ENCODE peak calls at places on chromosomes 2 and 18, in nine cellular contexts. One of them, this sample, is unnamed.
A peak's percentile ranks its signal among the peaks of the same experiment; 100 is the strongest.

GRCh38 chr2:145752091-145752806 is 1232.3 kb upstream of the ZEB2 start:
- DNase-seq in breast epithelium: no peak
- DNase-seq in endothelial cell of umbilical vein: peak; percentile 85
- DNase-seq in ovary: peak; percentile 29
- DNase-seq in uterus: no peak
- DNase-seq in adipocyte: peak; percentile 90
- DNase-seq in A549: peak; percentile 64
- DNase-seq in GM23248: peak; percentile 86
- DNase-seq in BE2C: no peak
- DNase-seq in this sample: no peak

GRCh38 chr18:59063300-59063895 is 76.3 kb upstream of the SEC11C start:
- DNase-seq in breast epithelium: no peak
- DNase-seq in endothelial cell of umbilical vein: no peak
- DNase-seq in ovary: no peak
- DNase-seq in uterus: no peak
- DNase-seq in adipocyte: no peak
- DNase-seq in A549: no peak
- DNase-seq in GM23248: no peak
- DNase-seq in BE2C: no peak
- DNase-seq in this sample: no peak

GRCh38 chr2:9617749-9618148 is 13.0 kb downstream of the YWHAQ start:
- DNase-seq in breast epithelium: no peak
- DNase-seq in endothelial cell of umbilical vein: no peak
- DNase-seq in ovary: no peak
- DNase-seq in uterus: no peak
- DNase-seq in adipocyte: peak; percentile 37
- DNase-seq in A549: no peak
- DNase-seq in GM23248: peak; percentile 66
- DNase-seq in BE2C: no peak
- DNase-seq in this sample: no peak

GRCh38 chr2:213723707-213724106 is 439.4 kb downstream of the SPAG16 start:
- DNase-seq in breast epithelium: no peak
- DNase-seq in endothelial cell of umbilical vein: no peak
- DNase-seq in ovary: no peak
- DNase-seq in uterus: no peak
- DNase-seq in adipocyte: peak; percentile 2
- DNase-seq in A549: no peak
- DNase-seq in GM23248: no peak
- DNase-seq in BE2C: no peak
- DNase-seq in this sample: no peak

GRCh38 chr2:234768608-234769196 is 183.1 kb upstream of the SH3BP4 start:
- DNase-seq in breast epithelium: no peak
- DNase-seq in endothelial cell of umbilical vein: no peak
- DNase-seq in ovary: no peak
- DNase-seq in uterus: no peak
- DNase-seq in adipocyte: no peak
- DNase-seq in A549: no peak
- DNase-seq in GM23248: peak; percentile 87
- DNase-seq in BE2C: no peak
- DNase-seq in this sample: no peak

GRCh38 chr2:144208924-144209323 is 311.0 kb downstream of the ZEB2 start:
- DNase-seq in breast epithelium: no peak
- DNase-seq in endothelial cell of umbilical vein: no peak
- DNase-seq in ovary: no peak
- DNase-seq in uterus: no peak
- DNase-seq in adipocyte: no peak
- DNase-seq in A549: no peak
- DNase-seq in GM23248: no peak
- DNase-seq in BE2C: no peak
- DNase-seq in this sample: no peak

GRCh38 chr2:129876576-129876975 is 102.9 kb upstream of the RAB6C start:
- DNase-seq in breast epithelium: peak; percentile 13
- DNase-seq in endothelial cell of umbilical vein: no peak
- DNase-seq in ovary: no peak
- DNase-seq in uterus: no peak
- DNase-seq in adipocyte: no peak
- DNase-seq in A549: no peak
- DNase-seq in GM23248: no peak
- DNase-seq in BE2C: no peak
- DNase-seq in this sample: no peak

GRCh38 chr2:162184362-162184761 is 32.3 kb upstream of the GCG start:
- DNase-seq in breast epithelium: no peak
- DNase-seq in endothelial cell of umbilical vein: no peak
- DNase-seq in ovary: no peak
- DNase-seq in uterus: no peak
- DNase-seq in adipocyte: no peak
- DNase-seq in A549: no peak
- DNase-seq in GM23248: no peak
- DNase-seq in BE2C: no peak
- DNase-seq in this sample: no peak

GRCh38 chr2:126975671-126976655 is 77.3 kb downstream of the TEX51 start:
- DNase-seq in breast epithelium: no peak
- DNase-seq in endothelial cell of umbilical vein: no peak
- DNase-seq in ovary: no peak
- DNase-seq in uterus: no peak
- DNase-seq in adipocyte: peak; percentile 85
- DNase-seq in A549: no peak
- DNase-seq in GM23248: no peak
- DNase-seq in BE2C: no peak
- DNase-seq in this sample: no peak

GRCh38 chr2:238406222-238406997 is 20.3 kb upstream of the ASB1 start:
- DNase-seq in breast epithelium: no peak
- DNase-seq in endothelial cell of umbilical vein: no peak
- DNase-seq in ovary: no peak
- DNase-seq in uterus: no peak
- DNase-seq in adipocyte: peak; percentile 69
- DNase-seq in A549: no peak
- DNase-seq in GM23248: no peak
- DNase-seq in BE2C: no peak
- DNase-seq in this sample: no peak

GRCh38 chr2:100056478-100056877 is 85.9 kb downstream of the AFF3 start:
- DNase-seq in breast epithelium: no peak
- DNase-seq in endothelial cell of umbilical vein: no peak
- DNase-seq in ovary: no peak
- DNase-seq in uterus: no peak
- DNase-seq in adipocyte: peak; percentile 75
- DNase-seq in A549: no peak
- DNase-seq in GM23248: no peak
- DNase-seq in BE2C: no peak
- DNase-seq in this sample: no peak

GRCh38 chr2:117738991-117739839 is 75.3 kb upstream of the DDX18 start:
- DNase-seq in breast epithelium: no peak
- DNase-seq in endothelial cell of umbilical vein: no peak
- DNase-seq in ovary: no peak
- DNase-seq in uterus: no peak
- DNase-seq in adipocyte: no peak
- DNase-seq in A549: no peak
- DNase-seq in GM23248: no peak
- DNase-seq in BE2C: no peak
- DNase-seq in this sample: no peak

GRCh38 chr2:226478121-226478809 is 321.4 kb downstream of the IRS1 start:
- DNase-seq in breast epithelium: peak; percentile 38
- DNase-seq in endothelial cell of umbilical vein: peak; percentile 72
- DNase-seq in ovary: peak; percentile 62
- DNase-seq in uterus: peak; percentile 65
- DNase-seq in adipocyte: peak; percentile 88
- DNase-seq in A549: peak; percentile 93
- DNase-seq in GM23248: peak; percentile 95
- DNase-seq in BE2C: no peak
- DNase-seq in this sample: no peak

GRCh38 chr18:59047992-59048363 is 91.7 kb upstream of the SEC11C start:
- DNase-seq in breast epithelium: no peak
- DNase-seq in endothelial cell of umbilical vein: no peak
- DNase-seq in ovary: no peak
- DNase-seq in uterus: no peak
- DNase-seq in adipocyte: no peak
- DNase-seq in A549: no peak
- DNase-seq in GM23248: no peak
- DNase-seq in BE2C: no peak
- DNase-seq in this sample: no peak

GRCh38 chr2:236857781-236858180 is 227.9 kb upstream of the COPS8 start:
- DNase-seq in breast epithelium: no peak
- DNase-seq in endothelial cell of umbilical vein: no peak
- DNase-seq in ovary: no peak
- DNase-seq in uterus: no peak
- DNase-seq in adipocyte: no peak
- DNase-seq in A549: no peak
- DNase-seq in GM23248: no peak
- DNase-seq in BE2C: no peak
- DNase-seq in this sample: no peak

DNA sequence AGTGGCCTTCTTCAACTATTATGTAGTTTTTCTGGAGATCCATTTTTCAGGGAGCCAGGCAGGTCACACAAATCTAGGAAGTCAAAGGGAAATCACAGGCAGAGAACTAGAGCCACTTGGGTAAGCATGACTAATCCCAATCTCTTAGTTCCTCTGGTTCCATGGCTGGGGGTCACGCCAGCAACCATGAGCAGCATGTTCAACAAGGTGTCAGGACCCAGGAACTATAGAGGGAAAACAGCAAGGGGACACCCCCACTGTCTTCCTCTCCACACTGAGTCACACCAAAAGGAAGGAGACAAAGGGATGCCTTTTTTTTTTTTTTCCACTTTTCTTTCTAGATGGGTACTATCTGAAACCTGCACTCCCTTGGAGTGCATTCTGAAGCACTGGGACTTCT is 250.9 kb downstream of the OTX1 start:
- DNase-seq in breast epithelium: no peak
- DNase-seq in endothelial cell of umbilical vein: no peak
- DNase-seq in ovary: no peak
- DNase-seq in uterus: no peak
- DNase-seq in adipocyte: no peak
- DNase-seq in A549: peak; percentile 9
- DNase-seq in GM23248: no peak
- DNase-seq in BE2C: no peak
- DNase-seq in this sample: no peak
- H3K9me3 ChIP-seq in breast epithelium: peaks cover 81% of the 10 kb centered on the region
- H3K9me3 ChIP-seq in endothelial cell of umbilical vein: no peaks in the 10 kb centered on the region
- H3K9me3 ChIP-seq in ovary: peaks cover 6% of the 10 kb centered on the region
- H3K9me3 ChIP-seq in uterus: no peaks in the 10 kb centered on the region
- H3K9me3 ChIP-seq in adipocyte: peaks cover 33% of the 10 kb centered on the region
- H3K9me3 ChIP-seq in A549: peaks cover 40% of the 10 kb centered on the region
- H3K9me3 ChIP-seq in GM23248: no peaks in the 10 kb centered on the region
- H3K9me3 ChIP-seq in BE2C: no peaks in the 10 kb centered on the region
- H3K9me3 ChIP-seq in this sample: peaks cover 10% of the 10 kb centered on the region

DNA sequence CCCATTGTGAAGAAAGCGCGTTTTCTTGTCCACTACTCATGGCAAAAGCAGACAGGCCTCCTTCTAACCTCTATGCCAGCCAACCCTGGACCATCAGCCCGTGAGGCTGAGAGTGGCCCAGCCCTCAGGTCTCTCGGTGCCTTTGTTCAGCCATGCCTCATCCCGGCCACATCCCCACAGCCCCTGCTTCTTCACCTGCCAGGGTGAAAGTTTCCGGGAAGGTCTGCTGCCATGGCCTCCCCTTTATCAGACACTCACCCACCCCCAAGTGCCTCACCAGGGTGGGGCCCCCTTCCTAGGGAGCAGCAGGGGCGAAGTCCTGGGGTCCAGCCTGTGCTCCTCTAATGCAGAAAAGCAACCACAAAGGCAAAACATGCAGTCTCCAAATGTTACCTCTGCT is 478.4 kb upstream of the SALL3 start:
- DNase-seq in breast epithelium: no peak
- DNase-seq in endothelial cell of umbilical vein: no peak
- DNase-seq in ovary: no peak
- DNase-seq in uterus: no peak
- DNase-seq in adipocyte: no peak
- DNase-seq in A549: no peak
- DNase-seq in GM23248: no peak
- DNase-seq in BE2C: no peak
- DNase-seq in this sample: no peak
- H3K9me3 ChIP-seq in breast epithelium: no peaks in the 10 kb centered on the region
- H3K9me3 ChIP-seq in endothelial cell of umbilical vein: peaks cover 12% of the 10 kb centered on the region
- H3K9me3 ChIP-seq in ovary: no peaks in the 10 kb centered on the region
- H3K9me3 ChIP-seq in uterus: no peaks in the 10 kb centered on the region
- H3K9me3 ChIP-seq in adipocyte: no peaks in the 10 kb centered on the region
- H3K9me3 ChIP-seq in A549: no peaks in the 10 kb centered on the region
- H3K9me3 ChIP-seq in GM23248: no peaks in the 10 kb centered on the region
- H3K9me3 ChIP-seq in BE2C: no peaks in the 10 kb centered on the region
- H3K9me3 ChIP-seq in this sample: no peaks in the 10 kb centered on the region

DNA sequence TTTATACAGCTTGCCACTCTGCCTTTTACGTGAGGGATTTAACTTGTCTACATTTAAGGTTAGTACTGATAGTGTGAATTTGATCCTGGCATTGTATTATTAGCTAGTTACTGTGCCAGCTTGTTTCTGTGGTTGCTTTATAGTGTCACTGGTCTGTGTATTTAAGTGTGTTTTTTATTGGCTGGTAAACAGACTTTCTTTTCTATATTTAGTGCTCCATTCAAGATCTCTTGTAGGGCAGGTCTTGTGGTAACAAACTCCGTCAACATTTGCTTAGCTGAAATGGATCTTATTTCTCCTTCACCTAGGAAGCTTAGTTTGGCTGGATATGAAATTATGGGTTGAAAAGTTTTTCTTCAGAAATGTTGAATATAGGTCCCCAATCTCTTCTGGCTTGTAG is 1971.0 kb upstream of the LRRTM1 start:
- DNase-seq in breast epithelium: no peak
- DNase-seq in endothelial cell of umbilical vein: no peak
- DNase-seq in ovary: no peak
- DNase-seq in uterus: no peak
- DNase-seq in adipocyte: no peak
- DNase-seq in A549: no peak
- DNase-seq in GM23248: no peak
- DNase-seq in BE2C: no peak
- DNase-seq in this sample: no peak
- H3K9me3 ChIP-seq in breast epithelium: peaks cover 9% of the 10 kb centered on the region
- H3K9me3 ChIP-seq in endothelial cell of umbilical vein: no peaks in the 10 kb centered on the region
- H3K9me3 ChIP-seq in ovary: no peaks in the 10 kb centered on the region
- H3K9me3 ChIP-seq in uterus: no peaks in the 10 kb centered on the region
- H3K9me3 ChIP-seq in adipocyte: no peaks in the 10 kb centered on the region
- H3K9me3 ChIP-seq in A549: peaks cover 5% of the 10 kb centered on the region
- H3K9me3 ChIP-seq in GM23248: no peaks in the 10 kb centered on the region
- H3K9me3 ChIP-seq in BE2C: no peaks in the 10 kb centered on the region
- H3K9me3 ChIP-seq in this sample: no peaks in the 10 kb centered on the region

GRCh38 chr2:168607992-168608391 is 151.9 kb downstream of the CERS6 start:
- DNase-seq in breast epithelium: no peak
- DNase-seq in endothelial cell of umbilical vein: no peak
- DNase-seq in ovary: no peak
- DNase-seq in uterus: no peak
- DNase-seq in adipocyte: peak; percentile 59
- DNase-seq in A549: no peak
- DNase-seq in GM23248: peak; percentile 31
- DNase-seq in BE2C: no peak
- DNase-seq in this sample: no peak

GRCh38 chr2:168612719-168613118 is 156.6 kb downstream of the CERS6 start:
- DNase-seq in breast epithelium: no peak
- DNase-seq in endothelial cell of umbilical vein: no peak
- DNase-seq in ovary: no peak
- DNase-seq in uterus: no peak
- DNase-seq in adipocyte: no peak
- DNase-seq in A549: no peak
- DNase-seq in GM23248: no peak
- DNase-seq in BE2C: no peak
- DNase-seq in this sample: no peak

GRCh38 chr2:168611896-168612650 is 156.0 kb downstream of the CERS6 start:
- DNase-seq in breast epithelium: no peak
- DNase-seq in endothelial cell of umbilical vein: no peak
- DNase-seq in ovary: no peak
- DNase-seq in uterus: no peak
- DNase-seq in adipocyte: no peak
- DNase-seq in A549: no peak
- DNase-seq in GM23248: no peak
- DNase-seq in BE2C: no peak
- DNase-seq in this sample: no peak

GRCh38 chr2:168611091-168611490 is 155.0 kb downstream of the CERS6 start:
- DNase-seq in breast epithelium: no peak
- DNase-seq in endothelial cell of umbilical vein: no peak
- DNase-seq in ovary: no peak
- DNase-seq in uterus: no peak
- DNase-seq in adipocyte: no peak
- DNase-seq in A549: no peak
- DNase-seq in GM23248: no peak
- DNase-seq in BE2C: no peak
- DNase-seq in this sample: no peak

GRCh38 chr2:168608796-168609195 is 152.7 kb downstream of the CERS6 start:
- DNase-seq in breast epithelium: no peak
- DNase-seq in endothelial cell of umbilical vein: no peak
- DNase-seq in ovary: no peak
- DNase-seq in uterus: no peak
- DNase-seq in adipocyte: no peak
- DNase-seq in A549: no peak
- DNase-seq in GM23248: peak; percentile 12
- DNase-seq in BE2C: no peak
- DNase-seq in this sample: no peak
- H3K9me3 ChIP-seq in breast epithelium: peaks cover 14% of the 10 kb centered on the region
- H3K9me3 ChIP-seq in endothelial cell of umbilical vein: no peaks in the 10 kb centered on the region
- H3K9me3 ChIP-seq in ovary: peaks cover 7% of the 10 kb centered on the region
- H3K9me3 ChIP-seq in uterus: no peaks in the 10 kb centered on the region
- H3K9me3 ChIP-seq in adipocyte: peaks cover 5% of the 10 kb centered on the region
- H3K9me3 ChIP-seq in A549: peaks cover 5% of the 10 kb centered on the region
- H3K9me3 ChIP-seq in GM23248: no peaks in the 10 kb centered on the region
- H3K9me3 ChIP-seq in BE2C: no peaks in the 10 kb centered on the region
- H3K9me3 ChIP-seq in this sample: no peaks in the 10 kb centered on the region

This sample was measured in T-helper 17 cell.